ENCODE peak calls at places on chromosomes 16 and 17, in seven cellular contexts. One of them, this sample, is unnamed.

GRCh38 chr16:88004391-88004790 is 53.2 kb downstream of the BANP start:
- DNase-seq in Peyer's patch: no peak
- DNase-seq in GM23248: no peak
- DNase-seq in small intestine: no peak
- DNase-seq in body of pancreas: no peak
- DNase-seq in kidney: no peak
- DNase-seq in tibial artery: peak; percentile 59
- DNase-seq in this sample: no peak

GRCh38 chr16:23013484-23013883 is 135.8 kb downstream of the USP31 start:
- DNase-seq in Peyer's patch: no peak
- DNase-seq in GM23248: peak; percentile 2
- DNase-seq in small intestine: no peak
- DNase-seq in body of pancreas: no peak
- DNase-seq in kidney: no peak
- DNase-seq in tibial artery: no peak
- DNase-seq in this sample: no peak

GRCh38 chr16:51880776-51881175 is 666.2 kb downstream of the TOX3 start:
- DNase-seq in Peyer's patch: no peak
- DNase-seq in GM23248: peak; percentile 70
- DNase-seq in small intestine: peak; percentile 0
- DNase-seq in body of pancreas: no peak
- DNase-seq in kidney: no peak
- DNase-seq in tibial artery: no peak
- DNase-seq in this sample: no peak

GRCh38 chr17:7250655-7251329 is 742 bp downstream of the CTDNEP1 start:
- DNase-seq in Peyer's patch: no peak
- DNase-seq in GM23248: peak; percentile 37
- DNase-seq in small intestine: no peak
- DNase-seq in body of pancreas: no peak
- DNase-seq in kidney: no peak
- DNase-seq in tibial artery: no peak
- DNase-seq in this sample: no peak

GRCh38 chr16:2282866-2283555 is 15.1 kb upstream of the RNPS1 start:
- DNase-seq in Peyer's patch: no peak
- DNase-seq in GM23248: no peak
- DNase-seq in small intestine: no peak
- DNase-seq in body of pancreas: no peak
- DNase-seq in kidney: peak; percentile 65
- DNase-seq in tibial artery: no peak
- DNase-seq in this sample: no peak

GRCh38 chr16:102060-102855 is 24.2 kb downstream of the MPG start:
- DNase-seq in Peyer's patch: no peak
- DNase-seq in GM23248: no peak
- DNase-seq in small intestine: no peak
- DNase-seq in body of pancreas: peak; percentile 25
- DNase-seq in kidney: peak; percentile 85
- DNase-seq in tibial artery: peak; percentile 98
- DNase-seq in this sample: peak; percentile 83

GRCh38 chr17:64499805-64500486 is 3.1 kb upstream of the POLG2 start:
- DNase-seq in Peyer's patch: no peak
- DNase-seq in GM23248: peak; percentile 55
- DNase-seq in small intestine: no peak
- DNase-seq in body of pancreas: no peak
- DNase-seq in kidney: no peak
- DNase-seq in tibial artery: no peak
- DNase-seq in this sample: no peak

GRCh38 chr17:31549121-31549524 is 157.6 kb downstream of the RAB11FIP4 start:
- DNase-seq in Peyer's patch: no peak
- DNase-seq in GM23248: peak; percentile 51
- DNase-seq in small intestine: peak; percentile 20
- DNase-seq in body of pancreas: no peak
- DNase-seq in kidney: no peak
- DNase-seq in tibial artery: no peak
- DNase-seq in this sample: no peak

GRCh38 chr16:66315210-66315825 is 51.2 kb upstream of the CDH5 start:
- DNase-seq in Peyer's patch: no peak
- DNase-seq in GM23248: peak; percentile 80
- DNase-seq in small intestine: peak; percentile 70
- DNase-seq in body of pancreas: peak; percentile 73
- DNase-seq in kidney: peak; percentile 60
- DNase-seq in tibial artery: peak; percentile 78
- DNase-seq in this sample: no peak

GRCh38 chr16:48497932-48498760 is 111.8 kb downstream of the N4BP1 start:
- DNase-seq in Peyer's patch: no peak
- DNase-seq in GM23248: no peak
- DNase-seq in small intestine: no peak
- DNase-seq in body of pancreas: no peak
- DNase-seq in kidney: peak; percentile 79
- DNase-seq in tibial artery: no peak
- DNase-seq in this sample: no peak

GRCh38 chr17:39845052-39845976 is 18.8 kb downstream of the IKZF3 start:
- DNase-seq in Peyer's patch: no peak
- DNase-seq in GM23248: no peak
- DNase-seq in small intestine: no peak
- DNase-seq in body of pancreas: no peak
- DNase-seq in kidney: no peak
- DNase-seq in tibial artery: no peak
- DNase-seq in this sample: no peak

GRCh38 chr17:77884967-77885641 is 73.4 kb upstream of the TNRC6C start:
- DNase-seq in Peyer's patch: no peak
- DNase-seq in GM23248: no peak
- DNase-seq in small intestine: no peak
- DNase-seq in body of pancreas: no peak
- DNase-seq in kidney: no peak
- DNase-seq in tibial artery: no peak
- DNase-seq in this sample: no peak

GRCh38 chr16:14539156-14539555 is 90.9 kb downstream of the PARN start:
- DNase-seq in Peyer's patch: no peak
- DNase-seq in GM23248: no peak
- DNase-seq in small intestine: no peak
- DNase-seq in body of pancreas: no peak
- DNase-seq in kidney: no peak
- DNase-seq in tibial artery: no peak
- DNase-seq in this sample: no peak

GRCh38 chr16:55437627-55438026 is 41.4 kb upstream of the MMP2 start:
- DNase-seq in Peyer's patch: no peak
- DNase-seq in GM23248: peak; percentile 84
- DNase-seq in small intestine: no peak
- DNase-seq in body of pancreas: peak; percentile 32
- DNase-seq in kidney: no peak
- DNase-seq in tibial artery: no peak
- DNase-seq in this sample: no peak

GRCh38 chr17:66541461-66542182 is 239.2 kb downstream of the PRKCA start:
- DNase-seq in Peyer's patch: no peak
- DNase-seq in GM23248: no peak
- DNase-seq in small intestine: peak; percentile 16
- DNase-seq in body of pancreas: no peak
- DNase-seq in kidney: no peak
- DNase-seq in tibial artery: no peak
- DNase-seq in this sample: no peak

GRCh38 chr17:66542183-66542966 is 240.0 kb downstream of the PRKCA start:
- DNase-seq in Peyer's patch: no peak
- DNase-seq in GM23248: peak; percentile 51
- DNase-seq in small intestine: peak; percentile 32
- DNase-seq in body of pancreas: no peak
- DNase-seq in kidney: no peak
- DNase-seq in tibial artery: no peak
- DNase-seq in this sample: no peak

GRCh38 chr17:66538776-66539175 is 236.4 kb downstream of the PRKCA start:
- DNase-seq in Peyer's patch: no peak
- DNase-seq in GM23248: no peak
- DNase-seq in small intestine: no peak
- DNase-seq in body of pancreas: no peak
- DNase-seq in kidney: no peak
- DNase-seq in tibial artery: no peak
- DNase-seq in this sample: no peak

GRCh38 chr17:66537518-66537917 is 235.1 kb downstream of the PRKCA start:
- DNase-seq in Peyer's patch: no peak
- DNase-seq in GM23248: no peak
- DNase-seq in small intestine: no peak
- DNase-seq in body of pancreas: no peak
- DNase-seq in kidney: no peak
- DNase-seq in tibial artery: no peak
- DNase-seq in this sample: no peak

GRCh38 chr17:66540131-66540781 is 237.8 kb downstream of the PRKCA start:
- DNase-seq in Peyer's patch: no peak
- DNase-seq in GM23248: peak; percentile 95
- DNase-seq in small intestine: no peak
- DNase-seq in body of pancreas: peak; percentile 35
- DNase-seq in kidney: peak; percentile 83
- DNase-seq in tibial artery: no peak
- DNase-seq in this sample: no peak
- H3K27ac ChIP-seq in Peyer's patch: no peak overlapping the region
- H3K27ac ChIP-seq in GM23248: peak overlapping the region; percentile 86
- H3K27ac ChIP-seq in small intestine: peak overlapping the region; percentile 47
- H3K27ac ChIP-seq in body of pancreas: no peak overlapping the region
- H3K27ac ChIP-seq in kidney: no peak overlapping the region
- H3K27ac ChIP-seq in tibial artery: no peak overlapping the region
- H3K27ac ChIP-seq in this sample: no peak overlapping the region

DNA sequence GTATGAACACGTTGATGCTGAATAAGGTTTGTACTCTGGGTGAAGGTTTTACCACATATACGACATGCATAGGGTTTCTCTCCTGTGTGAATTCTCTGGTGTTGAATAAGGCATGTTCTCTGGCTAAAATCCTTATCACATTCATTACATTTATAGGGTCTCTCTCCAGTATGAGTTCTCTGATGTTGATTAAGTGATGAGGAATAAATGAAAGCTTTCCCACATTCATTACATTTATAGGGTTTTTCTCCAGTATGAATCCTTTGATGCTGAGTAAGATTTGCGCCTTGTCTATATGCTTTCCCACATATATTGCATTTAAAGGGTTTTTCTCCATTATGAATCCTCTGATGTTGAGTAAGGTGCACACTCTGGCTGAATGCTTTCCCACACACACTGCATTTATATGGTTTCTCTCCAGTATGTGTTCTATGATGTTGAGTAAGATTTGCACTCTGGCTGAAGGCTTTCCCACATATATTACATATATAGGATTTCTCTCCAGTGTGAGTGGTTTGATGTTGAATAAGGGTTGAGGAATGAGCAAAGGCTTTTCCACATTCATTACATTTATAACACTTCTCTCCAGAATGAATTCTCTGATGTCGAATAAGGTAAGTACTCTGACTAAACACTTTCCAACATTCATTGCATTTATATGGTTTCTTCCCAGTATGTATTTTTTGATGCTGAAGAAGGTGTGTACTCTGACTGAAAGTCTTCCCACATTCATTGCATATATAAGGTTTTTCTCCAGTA is 16.9 kb downstream of the ZNF287 start:
- DNase-seq in Peyer's patch: no peak
- DNase-seq in GM23248: no peak
- DNase-seq in small intestine: no peak
- DNase-seq in body of pancreas: no peak
- DNase-seq in kidney: no peak
- DNase-seq in tibial artery: no peak
- DNase-seq in this sample: no peak
- H3K9me3 ChIP-seq in Peyer's patch: peaks cover 33% of the 10 kb centered on the region
- H3K9me3 ChIP-seq in GM23248: peaks cover 25% of the 10 kb centered on the region
- H3K9me3 ChIP-seq in small intestine: peaks cover 7% of the 10 kb centered on the region
- H3K9me3 ChIP-seq in body of pancreas: peaks cover 5% of the 10 kb centered on the region
- H3K9me3 ChIP-seq in kidney: peaks cover 64% of the 10 kb centered on the region
- H3K9me3 ChIP-seq in tibial artery: peaks cover 7% of the 10 kb centered on the region
- H3K9me3 ChIP-seq in this sample: peaks cover 9% of the 10 kb centered on the region

DNA sequence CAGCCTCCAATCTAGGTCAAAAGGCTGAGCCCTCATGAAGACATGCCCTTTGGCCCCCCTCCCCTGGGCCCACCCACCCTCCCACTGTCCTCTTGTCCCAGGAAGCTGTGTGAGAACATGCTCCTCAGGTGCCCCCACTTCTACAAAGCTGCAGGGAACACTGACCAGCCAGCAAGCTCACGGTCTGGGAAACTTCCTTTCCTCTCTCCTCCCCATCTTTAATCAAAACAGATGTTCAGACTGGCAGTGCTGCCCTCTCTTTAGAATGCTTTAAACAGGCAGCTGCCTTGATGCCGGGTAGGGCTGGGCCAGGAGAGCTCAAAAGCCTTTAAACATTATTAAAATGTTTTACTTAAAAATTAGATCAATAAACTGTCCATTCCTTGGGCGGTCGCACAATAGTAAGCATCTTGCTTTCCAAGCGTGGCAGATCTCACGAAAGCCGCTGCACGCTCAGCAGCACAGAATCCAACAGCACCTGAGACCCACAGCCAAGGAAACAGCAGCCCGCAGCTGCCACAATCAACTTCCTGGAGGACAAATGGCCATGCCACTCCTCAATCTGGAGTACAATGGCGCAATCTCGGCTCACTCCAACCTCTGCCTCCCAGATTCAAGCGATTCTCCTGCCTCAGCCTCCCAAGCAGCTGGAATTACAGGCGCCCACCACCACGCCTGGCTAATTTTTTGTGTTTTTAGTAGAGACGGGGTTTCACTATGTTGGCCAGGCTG is 399.2 kb downstream of the SLC39A11 start:
- DNase-seq in Peyer's patch: no peak
- DNase-seq in GM23248: peak; percentile 16
- DNase-seq in small intestine: peak; percentile 31
- DNase-seq in body of pancreas: no peak
- DNase-seq in kidney: no peak
- DNase-seq in tibial artery: no peak
- DNase-seq in this sample: no peak
- H3K4me3 ChIP-seq in Peyer's patch: no peak overlapping the region
- H3K4me3 ChIP-seq in GM23248: no peak overlapping the region
- H3K4me3 ChIP-seq in small intestine: no peak overlapping the region
- H3K4me3 ChIP-seq in body of pancreas: no peak overlapping the region
- H3K4me3 ChIP-seq in kidney: no peak overlapping the region
- H3K4me3 ChIP-seq in tibial artery: no peak overlapping the region
- H3K4me3 ChIP-seq in this sample: no peak overlapping the region

DNA sequence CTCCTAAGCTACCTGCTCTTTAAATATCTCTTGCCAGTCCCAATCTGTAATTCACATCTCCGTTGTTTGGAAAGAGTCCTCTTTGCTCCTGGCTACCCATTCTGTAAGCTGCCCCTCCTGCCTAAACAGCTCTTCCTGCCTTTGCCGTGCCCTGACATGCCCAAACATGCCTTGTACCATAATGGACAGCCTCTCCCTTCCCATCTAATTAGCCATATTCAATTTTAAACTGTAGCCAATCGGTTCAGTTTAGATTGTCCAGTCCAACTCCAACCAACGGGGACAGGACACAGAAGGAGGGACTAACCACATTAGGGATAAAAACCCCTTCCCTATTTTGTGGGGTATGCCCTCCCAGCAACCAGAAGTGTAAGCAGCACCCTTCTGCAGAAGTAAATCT is 30.6 kb upstream of the CLEC3A start:
- DNase-seq in Peyer's patch: no peak
- DNase-seq in GM23248: no peak
- DNase-seq in small intestine: no peak
- DNase-seq in body of pancreas: no peak
- DNase-seq in kidney: no peak
- DNase-seq in tibial artery: no peak
- DNase-seq in this sample: no peak
- H3K27ac ChIP-seq in Peyer's patch: no peak overlapping the region
- H3K27ac ChIP-seq in GM23248: no peak overlapping the region
- H3K27ac ChIP-seq in small intestine: no peak overlapping the region
- H3K27ac ChIP-seq in body of pancreas: no peak overlapping the region
- H3K27ac ChIP-seq in kidney: no peak overlapping the region
- H3K27ac ChIP-seq in tibial artery: no peak overlapping the region
- H3K27ac ChIP-seq in this sample: no peak overlapping the region

GRCh38 chr16:31785126-31785525 is 88.5 kb upstream of the ZNF267 start:
- DNase-seq in Peyer's patch: no peak
- DNase-seq in GM23248: no peak
- DNase-seq in small intestine: no peak
- DNase-seq in body of pancreas: no peak
- DNase-seq in kidney: no peak
- DNase-seq in tibial artery: no peak
- DNase-seq in this sample: no peak
- H3K9me3 ChIP-seq in Peyer's patch: peaks cover 17% of the 10 kb centered on the region
- H3K9me3 ChIP-seq in GM23248: no peaks in the 10 kb centered on the region
- H3K9me3 ChIP-seq in small intestine: peaks cover 2% of the 10 kb centered on the region
- H3K9me3 ChIP-seq in body of pancreas: no peaks in the 10 kb centered on the region
- H3K9me3 ChIP-seq in kidney: peaks cover 53% of the 10 kb centered on the region
- H3K9me3 ChIP-seq in tibial artery: peaks cover 9% of the 10 kb centered on the region
- H3K9me3 ChIP-seq in this sample: peaks cover 13% of the 10 kb centered on the region

GRCh38 chr17:48589831-48590602 is at the start of gene HOXB3:
- DNase-seq in Peyer's patch: peak; percentile 56
- DNase-seq in GM23248: no peak
- DNase-seq in small intestine: no peak
- DNase-seq in body of pancreas: no peak
- DNase-seq in kidney: peak; percentile 85
- DNase-seq in tibial artery: no peak
- DNase-seq in this sample: no peak
- H3K4me3 ChIP-seq in Peyer's patch: no peak within 1 kb of the TSS
- H3K4me3 ChIP-seq in GM23248: no peak within 1 kb of the TSS
- H3K4me3 ChIP-seq in small intestine: no peak within 1 kb of the TSS
- H3K4me3 ChIP-seq in body of pancreas: no peak within 1 kb of the TSS
- H3K4me3 ChIP-seq in kidney: peak within 1 kb of the TSS; percentile 93
- H3K4me3 ChIP-seq in tibial artery: no peak within 1 kb of the TSS
- H3K4me3 ChIP-seq in this sample: no peak within 1 kb of the TSS